ENCODE peak calls at places on chromosomes 6 and 20, in six cellular contexts. O, R, L, B, P and D are unnamed samples.

GRCh38 chr20:36472656-36473071 is 68.7 kb upstream of the MYL9 start:
- DNase-seq in O (peak), R (no peak), L (no peak), B (no peak), P (no peak), D (no peak)

GRCh38 chr6:3281669-3282460 is 23.1 kb downstream of the PSMG4 start:
- DNase-seq in O (peak), R (peak), L (no peak), B (no peak), P (no peak), D (no peak)

GRCh38 chr6:34746104-34746846 is 11.0 kb upstream of the SNRPC start:
- DNase-seq in O (no peak), R (no peak), L (no peak), B (no peak), P (no peak), D (no peak)

GRCh38 chr6:7891098-7891872 is 19.3 kb downstream of the TXNDC5 start:
- DNase-seq in O (no peak), R (no peak), L (no peak), B (no peak), P (no peak), D (no peak)

GRCh38 chr6:119428647-119429046 is 79.1 kb upstream of the MAN1A1 start:
- DNase-seq in O (peak), R (no peak), L (no peak), B (no peak), P (no peak), D (no peak)

GRCh38 chr6:131575834-131576478 is 2.9 kb downstream of the ARG1 start:
- DNase-seq in O (no peak), R (no peak), L (no peak), B (no peak), P (no peak), D (no peak)

GRCh38 chr20:44053046-44053445 is 133.9 kb downstream of the JPH2 start:
- DNase-seq in O (no peak), R (no peak), L (no peak), B (no peak), P (no peak), D (no peak)

GRCh38 chr6:167733740-167734661 is 92.7 kb upstream of the AFDN start:
- DNase-seq in O (no peak), R (no peak), L (no peak), B (no peak), P (no peak), D (no peak)

GRCh38 chr6:149696904-149697303 is 21.0 kb downstream of the LATS1 start:
- DNase-seq in O (no peak), R (no peak), L (no peak), B (no peak), P (no peak), D (no peak)

GRCh38 chr6:8655670-8656454 is 220.5 kb upstream of the SLC35B3 start:
- DNase-seq in O (no peak), R (no peak), L (no peak), B (no peak), P (no peak), D (no peak)

GRCh38 chr6:10315034-10315433 is 99.8 kb downstream of the TFAP2A start:
- DNase-seq in O (no peak), R (no peak), L (no peak), B (no peak), P (no peak), D (no peak)

GRCh38 chr6:147716434-147716833 is 207.9 kb downstream of the SAMD5 start:
- DNase-seq in O (peak), R (no peak), L (no peak), B (no peak), P (no peak), D (no peak)

GRCh38 chr6:38725414-38726183 is 10.5 kb downstream of the DNAH8 start:
- DNase-seq in O (peak), R (no peak), L (no peak), B (no peak), P (no peak), D (peak)

GRCh38 chr20:50625986-50626677 is 65.2 kb downstream of the RIPOR3 start:
- DNase-seq in O (peak), R (peak), L (no peak), B (peak), P (no peak), D (peak)

GRCh38 chr6:117951783-117952182 is 44.7 kb downstream of the SLC35F1 start:
- DNase-seq in O (no peak), R (no peak), L (no peak), B (no peak), P (no peak), D (no peak)

GRCh38 chr20:15188415-15188814 is 851.0 kb upstream of the FLRT3 start:
- DNase-seq in O (no peak), R (no peak), L (no peak), B (no peak), P (no peak), D (no peak)

GRCh38 chr6:36120979-36121706 is 9.2 kb upstream of the MAPK13 start:
- DNase-seq in O (peak), R (no peak), L (peak), B (no peak), P (peak), D (peak)

GRCh38 chr6:34412054-34412453 is 13.8 kb downstream of the RPS10 start:
- DNase-seq in O (no peak), R (no peak), L (no peak), B (no peak), P (no peak), D (no peak)

GRCh38 chr20:46324960-46325703 is 16.8 kb upstream of the CDH22 start:
- DNase-seq in O (peak), R (no peak), L (no peak), B (peak), P (no peak), D (peak)

GRCh38 chr6:39938773-39939381 is 4.6 kb upstream of the MOCS1 start:
- DNase-seq in O (no peak), R (no peak), L (no peak), B (no peak), P (no peak), D (no peak)

GRCh38 chr6:5151295-5151954 is 66.3 kb downstream of the PPP1R3G start:
- DNase-seq in O (no peak), R (no peak), L (no peak), B (no peak), P (no peak), D (no peak)

GRCh38 chr6:3801960-3802359 is 47.2 kb upstream of the FAM50B start:
- DNase-seq in O (no peak), R (no peak), L (no peak), B (no peak), P (no peak), D (peak)

GRCh38 chr20:6173481-6173880 is 50.7 kb upstream of the FERMT1 start:
- DNase-seq in O (no peak), R (no peak), L (no peak), B (no peak), P (no peak), D (no peak)

GRCh38 chr20:1272368-1273155 is 6.5 kb downstream of the SNPH start:
- DNase-seq in O (no peak), R (no peak), L (no peak), B (no peak), P (no peak), D (no peak)

GRCh38 chr20:37407573-37408002 is 61.6 kb downstream of the SRC start:
- DNase-seq in O (no peak), R (no peak), L (no peak), B (no peak), P (no peak), D (no peak)

GRCh38 chr6:140440223-140440810 is 1065.9 kb upstream of the CITED2 start:
- DNase-seq in O (no peak), R (no peak), L (no peak), B (no peak), P (no peak), D (no peak)

GRCh38 chr20:34558320-34559202 is at the start of gene MAP1LC3A:
- DNase-seq in O (peak), R (peak), L (peak), B (no peak), P (peak), D (peak)

GRCh38 chr20:57941121-57941522 is 231.3 kb upstream of the PMEPA1 start:
- DNase-seq in O (no peak), R (no peak), L (no peak), B (no peak), P (no peak), D (no peak)

GRCh38 chr6:32371204-32371603 is 499 bp downstream of the TSBP1 start:
- DNase-seq in O (peak), R (no peak), L (no peak), B (no peak), P (no peak), D (no peak)

GRCh38 chr6:106735136-106735535 is 105.8 kb downstream of the QRSL1 start:
- DNase-seq in O (peak), R (no peak), L (no peak), B (no peak), P (no peak), D (no peak)

GRCh38 chr20:62308102-62308822 is 5.5 kb downstream of the ADRM1 start:
- DNase-seq in O (no peak), R (no peak), L (no peak), B (no peak), P (no peak), D (no peak)

GRCh38 chr20:32563311-32564272 is 21.5 kb downstream of the NOL4L start:
- DNase-seq in O (no peak), R (no peak), L (no peak), B (no peak), P (no peak), D (no peak)

GRCh38 chr6:147205690-147206600 is 1.7 kb downstream of the STXBP5 start:
- DNase-seq in O (peak), R (no peak), L (no peak), B (no peak), P (no peak), D (no peak)

GRCh38 chr6:66307490-66307889 is 600.5 kb upstream of the EYS start:
- DNase-seq in O (no peak), R (no peak), L (no peak), B (no peak), P (no peak), D (no peak)

GRCh38 chr20:44176833-44177533 is 10.0 kb downstream of the JPH2 start:
- DNase-seq in O (peak), R (no peak), L (no peak), B (no peak), P (no peak), D (no peak)

GRCh38 chr6:106534564-106534982 is 94.7 kb downstream of the RTN4IP1 start:
- DNase-seq in O (no peak), R (no peak), L (no peak), B (no peak), P (no peak), D (peak)